ENCODE peak calls at places on chromosomes 6 and 20, in eight cellular contexts. G is fibroblast of lung, M is GM23338, Z is pancreas, P is IMR-90, H is H7, B is small intestine, T is bronchial epithelial cell. A is an unnamed sample. For H3K36me3, the result is how much of the 10 kb centered on the place peaks cover.

GRCh38 chr6:143213977-143214376 is 153.3 kb downstream of the AIG1 start:
- DNase-seq in G (no peak), M (no peak), Z (no peak), P (no peak), H (no peak), B (no peak), T (no peak), A (no peak)

GRCh38 chr6:43052842-43053544 is 658 bp downstream of the CUL7 start:
- DNase-seq in G (peak), M (peak), Z (peak), P (peak), H (peak), B (peak), T (no peak), A (no peak)

GRCh38 chr20:10436053-10436699 is 1.1 kb downstream of the SLX4IP start:
- DNase-seq in G (no peak), M (no peak), Z (no peak), P (no peak), H (no peak), B (no peak), T (no peak), A (no peak)

GRCh38 chr20:10940941-10941340 is 267.1 kb upstream of the JAG1 start:
- DNase-seq in G (no peak), M (no peak), Z (no peak), P (no peak), H (no peak), B (no peak), T (no peak), A (no peak)

GRCh38 chr20:34062651-34063482 is 49.2 kb downstream of the EIF2S2 start:
- DNase-seq in G (peak), M (no peak), Z (no peak), P (peak), H (no peak), B (no peak), T (peak), A (no peak)

GRCh38 chr6:118896339-118897136 is 2.6 kb downstream of the ASF1A start:
- DNase-seq in G (peak), M (peak), Z (no peak), P (peak), H (peak), B (peak), T (peak), A (no peak)

GRCh38 chr6:25354078-25354940 is 75.1 kb downstream of the CARMIL1 start:
- DNase-seq in G (peak), M (no peak), Z (no peak), P (peak), H (no peak), B (no peak), T (no peak), A (no peak)

GRCh38 chr20:25252686-25253421 is 5.0 kb downstream of the PYGB start:
- DNase-seq in G (no peak), M (no peak), Z (no peak), P (no peak), H (no peak), B (peak), T (no peak), A (no peak)

GRCh38 chr6:111984081-111984480 is 69.8 kb upstream of the CCN6 start:
- DNase-seq in G (no peak), M (no peak), Z (no peak), P (no peak), H (no peak), B (no peak), T (no peak), A (no peak)

GRCh38 chr6:120671519-120671918 is 662.8 kb downstream of the TBC1D32 start:
- DNase-seq in G (no peak), M (peak), Z (no peak), P (no peak), H (peak), B (no peak), T (no peak), A (no peak)

GRCh38 chr6:25248100-25248499 is 31.1 kb upstream of the CARMIL1 start:
- DNase-seq in G (peak), M (no peak), Z (no peak), P (peak), H (no peak), B (no peak), T (peak), A (no peak)

GRCh38 chr6:160137130-160137988 is 15.7 kb downstream of the SLC22A1 start:
- DNase-seq in G (no peak), M (no peak), Z (no peak), P (no peak), H (no peak), B (no peak), T (no peak), A (peak)

GRCh38 chr6:170035896-170036295 is 255.0 kb downstream of the DLL1 start:
- DNase-seq in G (no peak), M (peak), Z (no peak), P (no peak), H (no peak), B (no peak), T (no peak), A (peak)

GRCh38 chr6:118319890-118320289 is 228.2 kb upstream of the PLN start:
- DNase-seq in G (no peak), M (no peak), Z (no peak), P (no peak), H (peak), B (no peak), T (no peak), A (no peak)

GRCh38 chr6:27630727-27631613 is 158.1 kb upstream of the ZNF184 start:
- DNase-seq in G (peak), M (peak), Z (peak), P (peak), H (peak), B (peak), T (peak), A (peak)

GRCh38 chr6:41159415-41160082 is 3.4 kb downstream of the TREM2 start:
- DNase-seq in G (no peak), M (no peak), Z (no peak), P (peak), H (no peak), B (no peak), T (peak), A (no peak)

GRCh38 chr6:148223424-148223842 is 119.2 kb upstream of the SASH1 start:
- DNase-seq in G (peak), M (no peak), Z (no peak), P (peak), H (no peak), B (no peak), T (peak), A (no peak)

GRCh38 chr20:11970243-11970836 is 52.6 kb downstream of the BTBD3 start:
- DNase-seq in G (no peak), M (no peak), Z (no peak), P (no peak), H (no peak), B (no peak), T (peak), A (no peak)

GRCh38 chr6:129801909-129802308 is 59.2 kb downstream of the TMEM244 start:
- DNase-seq in G (no peak), M (no peak), Z (no peak), P (no peak), H (no peak), B (no peak), T (peak), A (no peak)

GRCh38 chr20:44843863-44844262 is 33.5 kb upstream of the RIMS4 start:
- DNase-seq in G (no peak), M (no peak), Z (no peak), P (no peak), H (no peak), B (no peak), T (no peak), A (no peak)
- H3K36me3 ChIP-seq in G (under half), M (under half), Z (under half), P (under half), H (under half), B (under half), T (under half), A (under half)

GRCh38 chr6:158268361-158269147 is 43.7 kb upstream of the TULP4 start:
- DNase-seq in G (no peak), M (no peak), Z (no peak), P (no peak), H (no peak), B (no peak), T (no peak), A (no peak)
- H3K36me3 ChIP-seq in G (under half), M (under half), Z (under half), P (under half), H (under half), B (under half), T (under half), A (under half)

GRCh38 chr6:37376078-37376743 is 22.4 kb downstream of the RNF8 start:
- DNase-seq in G (no peak), M (no peak), Z (no peak), P (no peak), H (no peak), B (no peak), T (no peak), A (no peak)
- H3K36me3 ChIP-seq in G (under half), M (under half), Z (under half), P (under half), H (under half), B (under half), T (under half), A (half or more)

DNA sequence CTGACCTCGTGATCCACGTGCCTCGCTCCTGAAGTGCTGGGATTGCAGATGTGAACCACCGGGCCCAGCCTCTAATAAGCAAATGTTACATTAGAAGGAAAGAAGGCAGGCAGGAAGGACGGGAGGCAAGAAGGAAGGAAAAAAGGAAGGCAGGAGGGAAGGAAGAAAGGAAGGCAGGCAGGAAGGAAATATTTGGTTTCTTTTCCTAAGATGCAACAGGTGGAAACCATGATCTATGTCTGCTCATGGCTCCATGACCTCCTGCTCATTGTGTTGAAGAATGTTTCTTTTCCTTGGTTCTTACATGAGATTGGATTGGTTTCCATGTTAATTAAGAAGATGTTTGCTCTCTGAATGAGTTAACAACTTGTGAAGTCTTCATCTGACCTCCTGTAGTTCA is 91.8 kb upstream of the SNX9 start:
- DNase-seq in G (no peak), M (no peak), Z (no peak), P (no peak), H (no peak), B (no peak), T (no peak), A (no peak)
- H3K36me3 ChIP-seq in G (under half), M (under half), Z (under half), P (under half), H (under half), B (under half), T (under half), A (under half)